ENCODE peak calls at places on chromosomes 12 and 14, in ten cellular contexts. G, U, E, X, A, Z, C, N, I and Q are unnamed samples.

GRCh38 chr12:62732861-62733427 is 202.0 kb downstream of the PPM1H start:
- DNase-seq in G (peak; percentile 60), U (no peak), E (peak; percentile 37), X (peak; percentile 73), A (peak; percentile 82), Z (peak; percentile 80), C (no peak), N (peak; percentile 60), I (peak; percentile 83), Q (no peak)

GRCh38 chr12:105228966-105229365 is 7.0 kb downstream of the APPL2 start:
- DNase-seq in G (no peak), U (no peak), E (no peak), X (no peak), A (no peak), Z (no peak), C (no peak), N (no peak), I (no peak), Q (no peak)

GRCh38 chr14:98444077-98444476 is 827.9 kb downstream of the BCL11B start:
- DNase-seq in G (no peak), U (no peak), E (no peak), X (no peak), A (no peak), Z (no peak), C (no peak), N (no peak), I (no peak), Q (no peak)

GRCh38 chr14:75141967-75142366 is 15.1 kb upstream of the NEK9 start:
- DNase-seq in G (no peak), U (peak; percentile 13), E (no peak), X (peak; percentile 56), A (peak; percentile 53), Z (peak; percentile 12), C (no peak), N (peak; percentile 50), I (peak; percentile 50), Q (no peak)

GRCh38 chr14:91873476-91874265 is 6.3 kb upstream of the TC2N start:
- DNase-seq in G (peak; percentile 8), U (no peak), E (no peak), X (peak; percentile 21), A (peak; percentile 42), Z (peak; percentile 74), C (peak; percentile 90), N (peak; percentile 80), I (no peak), Q (no peak)

GRCh38 chr12:107025691-107026090 is 38.7 kb upstream of the MTERF2 start:
- DNase-seq in G (peak; percentile 63), U (no peak), E (no peak), X (no peak), A (no peak), Z (no peak), C (no peak), N (no peak), I (no peak), Q (no peak)

GRCh38 chr12:8844665-8845064 is 22.2 kb downstream of the A2ML1 start:
- DNase-seq in G (no peak), U (peak; percentile 34), E (no peak), X (peak; percentile 16), A (peak; percentile 46), Z (no peak), C (no peak), N (no peak), I (peak; percentile 18), Q (no peak)

GRCh38 chr14:52769889-52770288 is 21.5 kb downstream of the GNPNAT1 start:
- DNase-seq in G (no peak), U (no peak), E (no peak), X (no peak), A (no peak), Z (peak; percentile 12), C (no peak), N (no peak), I (no peak), Q (no peak)

GRCh38 chr12:46492471-46493351 is 120.1 kb upstream of the SLC38A2 start:
- DNase-seq in G (peak; percentile 93), U (no peak), E (no peak), X (peak; percentile 97), A (peak; percentile 94), Z (peak; percentile 85), C (no peak), N (peak; percentile 88), I (peak; percentile 79), Q (peak; percentile 44)

GRCh38 chr12:8996682-8997405 is 7.5 kb downstream of the KLRG1 start:
- DNase-seq in G (peak; percentile 43), U (peak; percentile 17), E (no peak), X (peak; percentile 49), A (peak; percentile 41), Z (peak; percentile 46), C (no peak), N (peak; percentile 18), I (peak; percentile 16), Q (no peak)

GRCh38 chr14:97380539-97380941 is 583.4 kb downstream of the VRK1 start:
- DNase-seq in G (peak; percentile 24), U (no peak), E (no peak), X (no peak), A (no peak), Z (no peak), C (no peak), N (peak; percentile 68), I (no peak), Q (no peak)

GRCh38 chr12:52010692-52011601 is 4.2 kb downstream of the TAMALIN start:
- DNase-seq in G (no peak), U (no peak), E (no peak), X (no peak), A (no peak), Z (no peak), C (no peak), N (no peak), I (no peak), Q (no peak)

GRCh38 chr12:89354630-89354931 is 2.3 kb upstream of the DUSP6 start:
- DNase-seq in G (no peak), U (no peak), E (no peak), X (peak; percentile 35), A (no peak), Z (no peak), C (no peak), N (no peak), I (no peak), Q (no peak)

GRCh38 chr14:68473794-68474193 is 319.1 kb downstream of the ZFP36L1 start:
- DNase-seq in G (no peak), U (no peak), E (no peak), X (no peak), A (peak; percentile 62), Z (no peak), C (no peak), N (peak; percentile 61), I (no peak), Q (no peak)

GRCh38 chr14:99793213-99794155 is at the start of gene EML1:
- DNase-seq in G (no peak), U (peak; percentile 92), E (peak; percentile 54), X (peak; percentile 76), A (peak; percentile 68), Z (peak; percentile 52), C (peak; percentile 83), N (peak; percentile 63), I (peak; percentile 68), Q (no peak)

GRCh38 chr12:15966426-15966825 is 55.3 kb downstream of the DERA start:
- DNase-seq in G (no peak), U (no peak), E (peak; percentile 27), X (peak; percentile 47), A (peak; percentile 66), Z (peak; percentile 25), C (no peak), N (no peak), I (no peak), Q (peak; percentile 41)

GRCh38 chr14:89965839-89966238 is 10.1 kb downstream of the TDP1 start:
- DNase-seq in G (no peak), U (no peak), E (no peak), X (peak; percentile 30), A (no peak), Z (no peak), C (no peak), N (no peak), I (no peak), Q (no peak)

GRCh38 chr12:124168016-124168415 is 126.9 kb upstream of the RFLNA start:
- DNase-seq in G (no peak), U (no peak), E (no peak), X (no peak), A (no peak), Z (no peak), C (no peak), N (no peak), I (no peak), Q (no peak)

GRCh38 chr12:89951050-89951693 is 242.5 kb upstream of the ATP2B1 start:
- DNase-seq in G (peak; percentile 45), U (no peak), E (no peak), X (peak; percentile 84), A (peak; percentile 49), Z (peak; percentile 79), C (peak; percentile 85), N (peak; percentile 81), I (peak; percentile 35), Q (no peak)

GRCh38 chr12:109894939-109895338 is 5.1 kb upstream of the TCHP start:
- DNase-seq in G (no peak), U (no peak), E (no peak), X (no peak), A (no peak), Z (no peak), C (no peak), N (no peak), I (no peak), Q (no peak)
- TF ChIP-seq CTCF in G (no peak), U (no peak), E (no peak), X (no peak), A (no peak), Z (no peak), C (no peak), N (no peak), I (no peak), Q (no peak)

DNA sequence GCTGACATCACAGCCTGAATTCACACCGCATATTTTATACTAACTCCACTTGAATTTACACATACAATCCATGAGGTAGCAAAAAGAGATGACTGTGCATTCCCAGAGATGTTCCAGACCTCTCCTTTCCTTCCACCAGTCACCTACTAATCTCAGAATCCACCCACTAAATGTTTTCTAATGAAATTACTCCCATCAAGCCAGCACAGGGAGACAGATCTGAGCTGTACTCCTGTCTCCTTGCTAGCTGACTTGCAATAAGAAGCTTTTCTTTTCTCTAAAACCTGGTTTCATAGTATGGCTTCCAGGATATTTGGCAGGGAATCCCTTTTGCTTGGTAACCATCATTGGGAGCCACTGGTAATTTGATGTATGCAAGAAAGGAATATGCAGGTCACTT is 15.9 kb upstream of the PTPRR start:
- DNase-seq in G (no peak), U (no peak), E (no peak), X (no peak), A (no peak), Z (no peak), C (no peak), N (no peak), I (no peak), Q (no peak)
- TF ChIP-seq CTCF in G (no peak), U (no peak), E (no peak), X (no peak), A (no peak), Z (no peak), C (no peak), N (no peak), I (no peak), Q (no peak)

GRCh38 chr14:81269100-81269978 is 48.6 kb upstream of the GTF2A1 start:
- DNase-seq in G (no peak), U (peak; percentile 62), E (peak; percentile 55), X (peak; percentile 68), A (peak; percentile 79), Z (peak; percentile 64), C (peak; percentile 53), N (peak; percentile 76), I (peak; percentile 82), Q (no peak)
- TF ChIP-seq CTCF in G (peak; percentile 92), U (peak; percentile 60), E (peak; percentile 71), X (peak; percentile 79), A (peak; percentile 83), Z (peak; percentile 87), C (peak; percentile 75), N (peak; percentile 76), I (peak; percentile 78), Q (peak; percentile 72)

GRCh38 chr14:106491851-106492250 is 965.5 kb downstream of the TMEM121 start:
- DNase-seq in G (no peak), U (no peak), E (no peak), X (no peak), A (no peak), Z (no peak), C (peak; percentile 61), N (peak; percentile 23), I (no peak), Q (no peak)
- TF ChIP-seq CTCF in G (peak; percentile 31), U (peak; percentile 42), E (no peak), X (no peak), A (peak; percentile 24), Z (no peak), C (no peak), N (peak; percentile 33), I (no peak), Q (peak; percentile 28)